ENCODE peak calls at places on chromosome 6, in ten cellular contexts. J, O, U, P, S, E, D, L, H and M are unnamed samples.

GRCh38 chr6:44128020-44128917 is 915 bp downstream of the TMEM63B start:
- DNase-seq in E (no peak), J (no peak), D (peak; percentile 72), P (no peak), L (peak; percentile 71), H (no peak), S (peak; percentile 28), U (no peak), O (no peak), M (peak; percentile 33)

GRCh38 chr6:75827163-75827562 is 78.1 kb downstream of the MYO6 start:
- DNase-seq in O (no peak), S (no peak), D (no peak), E (no peak), H (no peak), L (no peak), P (no peak), J (no peak), U (no peak), M (no peak)

GRCh38 chr6:33116881-33117711 is 41.3 kb downstream of the HLA-DPB1 start:
- DNase-seq in U (no peak), P (no peak), O (peak; percentile 1), J (no peak), S (no peak), E (no peak), L (no peak), H (no peak), D (no peak), M (no peak)

GRCh38 chr6:121260651-121261102 is 73.6 kb downstream of the TBC1D32 start:
- DNase-seq in H (no peak), S (no peak), E (no peak), U (peak; percentile 82), O (peak; percentile 11), P (no peak), L (peak; percentile 60), J (no peak), D (peak; percentile 62), M (no peak)

GRCh38 chr6:147255948-147256674 is 51.9 kb downstream of the STXBP5 start:
- DNase-seq in D (no peak), J (no peak), E (no peak), U (no peak), L (no peak), P (no peak), H (no peak), S (no peak), O (no peak), M (no peak)

GRCh38 chr6:119137194-119138072 is 59.0 kb upstream of the FAM184A start:
- DNase-seq in E (no peak), D (no peak), U (no peak), J (no peak), S (peak; percentile 55), P (no peak), H (no peak), O (peak; percentile 85), L (no peak), M (no peak)

GRCh38 chr6:25963426-25964123 is 973 bp downstream of the TRIM38 start:
- DNase-seq in E (no peak), U (no peak), H (no peak), L (no peak), J (no peak), S (no peak), P (peak; percentile 60), D (no peak), O (peak; percentile 70), M (peak; percentile 70)

GRCh38 chr6:45653117-45653883 is 275.6 kb upstream of the SUPT3H start:
- DNase-seq in J (no peak), E (no peak), L (no peak), D (no peak), U (no peak), P (no peak), O (no peak), H (no peak), S (no peak), M (no peak)

GRCh38 chr6:148493374-148493773 is 150.7 kb downstream of the SASH1 start:
- DNase-seq in P (no peak), H (no peak), E (no peak), O (no peak), L (no peak), U (no peak), J (no peak), S (no peak), D (no peak), M (no peak)

GRCh38 chr6:118562959-118563358 is 14.9 kb downstream of the PLN start:
- DNase-seq in E (no peak), D (no peak), H (no peak), L (no peak), P (no peak), J (no peak), O (peak; percentile 58), U (no peak), S (no peak), M (no peak)

GRCh38 chr6:127946388-127946787 is 45.5 kb upstream of the THEMIS start:
- DNase-seq in H (no peak), U (no peak), P (no peak), D (no peak), E (no peak), O (no peak), L (no peak), S (no peak), J (no peak), M (no peak)

GRCh38 chr6:111551521-111552231 is 54.0 kb downstream of the TRAF3IP2 start:
- DNase-seq in O (peak; percentile 68), H (no peak), U (peak; percentile 92), P (peak; percentile 99), S (no peak), J (no peak), E (peak; percentile 78), D (no peak), L (no peak), M (peak; percentile 81)

GRCh38 chr6:168852336-168852884 is 401.2 kb downstream of the THBS2 start:
- DNase-seq in U (no peak), O (no peak), E (no peak), H (no peak), P (no peak), S (no peak), L (no peak), J (no peak), D (no peak), M (no peak)

GRCh38 chr6:4920914-4921410 is 82.9 kb downstream of the RPP40 start:
- DNase-seq in U (no peak), H (no peak), L (no peak), S (no peak), O (peak; percentile 43), P (no peak), D (no peak), E (no peak), J (no peak), M (no peak)

GRCh38 chr6:136607932-136608772 is 57.9 kb upstream of the MAP7 start:
- DNase-seq in O (peak; percentile 75), U (peak; percentile 25), J (peak; percentile 74), H (peak; percentile 57), L (peak; percentile 46), D (no peak), E (no peak), S (peak; percentile 59), P (peak; percentile 14), M (peak; percentile 82)